ENCODE peak calls at places on chromosomes 2 and 18, in eight cellular contexts. X is body of pancreas; V is neural progenitor cell; W is pancreas; O is CD8-positive, alpha-beta memory T cell; C is CD4-positive, alpha-beta memory T cell; E is stomach; S is BE2C. H is an unnamed sample. For H3K4me1, the result is how much of the 10 kb centered on the place peaks cover.

GRCh38 chr2:20593072-20594034 is 57.5 kb downstream of the HS1BP3 start:
- DNase-seq in E (peak), C (no peak), O (no peak), W (peak), S (no peak), X (peak), V (no peak), H (no peak)

GRCh38 chr18:25099838-25100393 is 252.1 kb downstream of the ZNF521 start:
- DNase-seq in W (no peak), S (no peak), C (no peak), E (no peak), O (no peak), X (no peak), V (no peak), H (no peak)

GRCh38 chr2:200705305-200705985 is 106.3 kb upstream of the BZW1 start:
- DNase-seq in S (no peak), X (no peak), O (no peak), E (no peak), W (no peak), V (peak), C (no peak), H (no peak)

GRCh38 chr18:159037-159652 is 788 bp downstream of the USP14 start:
- DNase-seq in S (no peak), X (no peak), O (no peak), E (no peak), C (no peak), W (no peak), V (peak), H (no peak)

GRCh38 chr18:9478545-9478944 is 3.2 kb downstream of the RALBP1 start:
- DNase-seq in V (no peak), E (no peak), W (no peak), S (no peak), C (no peak), O (no peak), X (no peak), H (no peak)

GRCh38 chr2:126825306-126825705 is 73.4 kb upstream of the TEX51 start:
- DNase-seq in X (no peak), S (no peak), E (no peak), O (no peak), C (no peak), V (no peak), W (no peak), H (no peak)

GRCh38 chr2:129801575-129801974 is 177.9 kb upstream of the RAB6C start:
- DNase-seq in C (no peak), O (no peak), S (no peak), W (no peak), E (no peak), V (no peak), X (no peak), H (no peak)

GRCh38 chr2:178241852-178242551 is 47.7 kb downstream of the OSBPL6 start:
- DNase-seq in W (peak), C (no peak), O (no peak), X (peak), S (peak), V (no peak), E (peak), H (no peak)

GRCh38 chr2:236730393-236730792 is 160.8 kb downstream of the ACKR3 start:
- DNase-seq in W (no peak), X (no peak), O (no peak), V (no peak), C (no peak), S (no peak), E (no peak), H (no peak)

GRCh38 chr2:169765523-169765922 is 31.9 kb downstream of the KLHL23 start:
- DNase-seq in S (no peak), V (no peak), X (no peak), O (no peak), C (no peak), W (no peak), E (no peak), H (no peak)

GRCh38 chr2:183532514-183532913 is 408.3 kb downstream of the NUP35 start:
- DNase-seq in E (no peak), W (no peak), X (no peak), S (no peak), C (no peak), O (no peak), V (no peak), H (no peak)

GRCh38 chr2:238104071-238104511 is 4.0 kb downstream of the ESPNL start:
- DNase-seq in S (no peak), X (no peak), W (peak), C (no peak), V (no peak), O (no peak), E (no peak), H (peak)

GRCh38 chr2:47190188-47190818 is 35.2 kb upstream of the STPG4 start:
- DNase-seq in C (no peak), X (no peak), V (no peak), S (no peak), W (no peak), O (no peak), E (no peak), H (no peak)

GRCh38 chr2:224151161-224151560 is 112.1 kb upstream of the SERPINE2 start:
- DNase-seq in C (no peak), S (no peak), E (no peak), W (no peak), V (no peak), O (no peak), X (no peak), H (no peak)

GRCh38 chr2:9347411-9347853 is 75.9 kb downstream of the ITGB1BP1 start:
- DNase-seq in S (no peak), C (no peak), V (no peak), X (peak), E (peak), O (no peak), W (peak), H (no peak)

GRCh38 chr2:235263205-235264120 is 230.4 kb upstream of the AGAP1 start:
- DNase-seq in C (no peak), O (no peak), S (peak), V (peak), E (peak), W (peak), X (peak), H (peak)

GRCh38 chr2:159584796-159585195 is 31.6 kb downstream of the BAZ2B start:
- DNase-seq in C (no peak), X (no peak), E (no peak), V (no peak), O (no peak), S (no peak), W (no peak), H (no peak)

GRCh38 chr2:231800493-231801091 is 14.3 kb downstream of the COPS7B start:
- DNase-seq in X (peak), S (peak), E (peak), O (peak), C (peak), W (peak), V (peak), H (no peak)

GRCh38 chr2:177585234-177585863 is 192.8 kb downstream of the AGPS start:
- DNase-seq in S (no peak), X (peak), O (no peak), E (peak), W (peak), V (no peak), C (no peak), H (peak)

GRCh38 chr2:8550481-8550880 is 131.4 kb upstream of the ID2 start:
- DNase-seq in S (no peak), V (no peak), W (no peak), O (no peak), X (no peak), E (peak), C (no peak), H (no peak)

GRCh38 chr2:237491515-237492118 is 4.6 kb downstream of the MLPH start:
- DNase-seq in E (peak), O (no peak), V (no peak), S (no peak), W (no peak), X (no peak), C (no peak), H (no peak)

GRCh38 chr2:83944174-83944573 is 514.9 kb downstream of the SUCLG1 start:
- DNase-seq in O (no peak), V (peak), S (no peak), C (no peak), X (no peak), W (no peak), E (no peak), H (no peak)

DNA sequence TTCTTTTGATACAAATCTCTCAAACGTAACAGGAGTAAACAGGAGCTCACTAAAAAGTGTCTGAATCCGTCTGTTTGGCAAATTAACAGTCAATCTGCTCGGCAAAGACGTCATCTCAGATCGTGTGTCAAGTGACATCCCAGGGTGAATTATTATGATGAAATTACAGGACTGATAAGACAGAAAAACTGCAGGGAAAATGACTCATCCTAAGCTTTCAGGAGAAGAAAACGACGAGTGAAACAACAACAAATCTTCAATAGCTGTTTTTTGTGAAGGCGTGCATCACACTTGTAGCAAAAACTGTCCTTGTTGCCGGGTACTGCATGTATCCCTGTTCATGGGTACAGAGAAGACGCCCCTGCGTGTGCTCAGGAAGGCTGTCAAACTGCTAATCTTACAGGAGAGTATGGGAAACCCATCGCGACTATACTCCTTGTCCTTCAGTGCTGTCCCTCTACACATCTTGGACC is 24.9 kb downstream of the EPB41L3 start:
- DNase-seq in W (no peak), X (no peak), O (no peak), C (no peak), S (no peak), V (no peak), E (no peak), H (no peak)
- H3K4me3 ChIP-seq in W (no peak), X (no peak), O (no peak), C (no peak), S (no peak), V (no peak), E (no peak), H (peak)

GRCh38 chr2:205714058-205714776 is 31.9 kb downstream of the NRP2 start:
- DNase-seq in V (no peak), O (no peak), S (no peak), X (peak), C (no peak), E (no peak), W (no peak), H (no peak)
- H3K4me1 ChIP-seq in V (half or more), O (under half), S (under half), X (under half), C (under half), E (half or more), W (under half), H (under half)

GRCh38 chr2:218711550-218711929 is 905 bp downstream of the TTLL4 start:
- DNase-seq in O (no peak), W (no peak), X (no peak), E (no peak), S (no peak), V (no peak), C (no peak), H (no peak)
- H3K4me3 ChIP-seq in O (peak), W (peak), X (peak), E (peak), S (peak), V (peak), C (peak), H (peak)

DNA sequence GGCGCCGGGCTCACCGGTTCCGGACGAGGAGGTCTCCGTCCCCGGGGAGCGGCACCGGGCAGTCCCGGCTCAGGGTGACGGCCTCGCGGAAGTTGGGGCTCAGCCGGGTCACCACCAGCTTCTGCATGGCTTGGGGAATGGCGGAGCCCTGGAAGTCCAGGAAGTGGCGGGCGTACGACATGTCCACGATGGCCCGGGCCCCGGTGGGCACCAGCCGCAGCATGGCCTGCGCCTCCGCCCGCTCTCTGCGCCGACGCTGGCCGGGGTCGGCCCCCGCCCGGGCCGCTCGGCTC is 157 bp downstream of the PTGR3 start:
- DNase-seq in O (no peak), S (no peak), V (no peak), X (peak), W (no peak), E (peak), C (peak), H (no peak)
- H3K4me1 ChIP-seq in O (under half), S (under half), V (under half), X (half or more), W (under half), E (half or more), C (half or more), H (under half)

GRCh38 chr2:181891966-181892794 is 650 bp downstream of the ITPRID2 start:
- DNase-seq in X (peak), E (peak), V (peak), C (peak), W (peak), S (peak), O (peak), H (peak)
- H3K4me3 ChIP-seq in X (peak), E (peak), V (peak), C (peak), W (peak), S (peak), O (peak), H (peak)

DNA sequence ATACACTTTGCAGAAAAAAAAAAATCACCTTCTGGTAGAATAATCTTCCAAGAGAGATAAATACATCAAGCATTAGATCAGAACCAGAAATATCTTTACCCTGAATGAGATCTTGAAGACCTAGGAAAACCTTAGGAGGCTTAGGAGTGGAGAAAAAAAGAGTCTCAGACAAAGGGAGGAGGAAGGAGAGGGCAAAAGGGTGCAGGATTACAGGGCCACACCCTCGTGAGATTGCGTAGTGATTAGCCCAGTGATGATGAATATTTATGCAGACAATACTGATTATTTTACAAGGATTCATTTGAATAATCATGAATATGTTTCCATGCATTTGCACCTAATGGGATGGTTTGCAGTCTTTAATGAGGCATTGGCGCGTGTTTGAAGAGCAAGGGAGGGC is 18.8 kb upstream of the ZNF532 start:
- DNase-seq in O (no peak), E (no peak), V (no peak), C (no peak), S (no peak), X (no peak), W (no peak), H (no peak)
- H3K4me1 ChIP-seq in O (under half), E (under half), V (half or more), C (under half), S (under half), X (under half), W (under half), H (under half)

GRCh38 chr2:69811591-69811990 is 17.9 kb upstream of the GMCL1 start:
- DNase-seq in C (no peak), O (no peak), X (no peak), V (no peak), W (no peak), S (no peak), E (no peak), H (no peak)

GRCh38 chr2:69807821-69808540 is 21.5 kb upstream of the GMCL1 start:
- DNase-seq in O (no peak), W (no peak), E (no peak), S (no peak), X (no peak), C (no peak), V (peak), H (no peak)

GRCh38 chr2:69805887-69806286 is 23.6 kb upstream of the GMCL1 start:
- DNase-seq in X (no peak), W (no peak), V (no peak), O (no peak), S (no peak), E (no peak), C (no peak), H (no peak)

GRCh38 chr2:69811018-69811417 is 18.4 kb upstream of the GMCL1 start:
- DNase-seq in W (no peak), S (no peak), X (no peak), V (no peak), E (no peak), C (no peak), O (no peak), H (no peak)

DNA sequence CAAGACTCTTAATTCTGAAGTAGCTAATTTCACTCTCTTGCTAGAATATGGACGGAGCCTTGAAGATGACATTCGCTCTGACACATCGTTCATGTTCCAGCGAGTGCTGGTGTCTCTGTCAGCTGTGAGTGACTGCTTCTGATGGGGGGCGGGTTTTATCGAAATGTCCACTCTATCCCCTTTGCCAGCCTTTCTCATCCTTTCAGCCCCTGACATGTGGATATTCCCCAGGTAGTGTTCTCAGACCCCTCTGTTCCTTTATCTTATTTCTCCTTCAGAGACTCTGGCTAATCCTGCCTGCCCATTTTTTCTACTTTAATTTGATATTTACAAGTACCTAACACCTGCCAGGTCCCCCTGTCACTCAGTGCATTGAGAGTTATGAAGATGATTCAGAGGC is 18.9 kb upstream of the GMCL1 start:
- DNase-seq in E (no peak), C (no peak), S (no peak), O (no peak), V (no peak), X (no peak), W (no peak), H (no peak)
- H3K4me3 ChIP-seq in E (no peak), C (no peak), S (no peak), O (no peak), V (no peak), X (no peak), W (no peak), H (no peak)

GRCh38 chr2:233031556-233032500 is 644 bp upstream of the NEU2 start:
- DNase-seq in E (no peak), C (no peak), S (no peak), W (no peak), X (no peak), O (no peak), V (peak), H (no peak)

GRCh38 chr2:233032551-233033320 is at the start of gene NEU2:
- DNase-seq in C (no peak), X (no peak), W (no peak), V (no peak), O (no peak), S (no peak), E (no peak), H (no peak)

GRCh38 chr2:233026211-233026813 is 6.2 kb upstream of the NEU2 start:
- DNase-seq in X (no peak), W (no peak), O (no peak), S (no peak), V (no peak), C (no peak), E (no peak), H (no peak)

GRCh38 chr2:233025706-233026105 is 6.8 kb upstream of the NEU2 start:
- DNase-seq in E (no peak), O (no peak), W (no peak), V (no peak), C (no peak), X (no peak), S (no peak), H (no peak)

DNA sequence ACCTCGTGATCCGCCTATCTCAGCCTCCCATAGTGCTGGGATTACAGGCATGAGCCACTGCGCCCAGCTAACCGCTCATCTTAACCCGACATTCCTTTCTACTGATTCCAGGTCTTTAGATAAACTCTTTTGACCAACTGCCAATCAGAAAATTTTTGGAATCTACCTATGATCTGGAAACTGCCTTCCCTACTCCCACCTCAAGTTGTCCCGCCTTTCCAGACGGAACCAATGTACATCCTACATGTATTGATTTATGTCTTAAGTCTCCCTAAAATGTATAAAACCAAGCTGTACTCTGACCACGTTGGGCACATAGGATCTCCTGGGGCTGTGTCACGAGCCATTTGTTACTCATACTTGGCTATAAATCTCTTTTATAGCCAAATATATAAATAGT is 3.2 kb upstream of the NEU2 start:
- DNase-seq in X (no peak), C (no peak), E (no peak), V (no peak), O (no peak), S (no peak), W (no peak), H (no peak)
- H3K4me1 ChIP-seq in X (under half), C (under half), E (under half), V (under half), O (under half), S (under half), W (under half), H (under half)

H was measured in breast epithelium.